ENCODE peak calls at places on chromosome X, in five cellular contexts. G, J, C, S and I are unnamed samples.

GRCh38 chrX:17520206-17520605 is 145.2 kb downstream of the NHS start:
- DNase-seq in G (no peak), J (no peak), C (no peak), S (no peak), I (no peak)

GRCh38 chrX:42127563-42127962 is 204.2 kb upstream of the CASK start:
- DNase-seq in G (no peak), J (no peak), C (no peak), S (peak; percentile 17), I (no peak)

GRCh38 chrX:39245024-39245423 is 443.8 kb downstream of the MID1IP1 start:
- DNase-seq in G (no peak), J (no peak), C (no peak), S (no peak), I (no peak)

GRCh38 chrX:10190367-10190766 is 33.6 kb downstream of the CLCN4 start:
- DNase-seq in G (no peak), J (no peak), C (peak; percentile 59), S (peak; percentile 47), I (peak; percentile 26)

GRCh38 chrX:139724626-139725025 is 16.7 kb upstream of the MCF2 start:
- DNase-seq in G (no peak), J (no peak), C (no peak), S (no peak), I (no peak)

GRCh38 chrX:11968470-11968869 is 169.8 kb upstream of the FRMPD4 start:
- DNase-seq in G (no peak), J (no peak), C (no peak), S (no peak), I (peak; percentile 3)

GRCh38 chrX:19869195-19869594 is 18.2 kb downstream of the SH3KBP1 start:
- DNase-seq in G (no peak), J (no peak), C (no peak), S (no peak), I (no peak)

GRCh38 chrX:130840345-130840744 is 62.7 kb downstream of the ENOX2 start:
- DNase-seq in G (no peak), J (no peak), C (no peak), S (no peak), I (no peak)